ENCODE peak calls at places on chromosomes 3 and 15, in six cellular contexts. One of them, this sample, is unnamed.

GRCh38 chr3:57689367-57690053 is 3.4 kb downstream of the DENND6A start:
- DNase-seq in activated CD4-positive, alpha-beta T cell treated with anti-CD3 and anti-CD28 coated beads, Interleukin-2, amount 50 U/mL, for 48 hours: no peak
- DNase-seq in heart left ventricle: no peak
- DNase-seq in ACHN: no peak
- DNase-seq in NCI-H1436: no peak
- DNase-seq in NCI-H69: no peak
- DNase-seq in this sample: no peak

GRCh38 chr3:130926504-130926903 is 32.6 kb downstream of the ATP2C1 start:
- DNase-seq in activated CD4-positive, alpha-beta T cell treated with anti-CD3 and anti-CD28 coated beads, Interleukin-2, amount 50 U/mL, for 48 hours: no peak
- DNase-seq in heart left ventricle: no peak
- DNase-seq in ACHN: no peak
- DNase-seq in NCI-H1436: no peak
- DNase-seq in NCI-H69: no peak
- DNase-seq in this sample: no peak

GRCh38 chr3:196097373-196098154 is 15.7 kb upstream of the TFRC start:
- DNase-seq in activated CD4-positive, alpha-beta T cell treated with anti-CD3 and anti-CD28 coated beads, Interleukin-2, amount 50 U/mL, for 48 hours: no peak
- DNase-seq in heart left ventricle: no peak
- DNase-seq in ACHN: no peak
- DNase-seq in NCI-H1436: no peak
- DNase-seq in NCI-H69: no peak
- DNase-seq in this sample: no peak

GRCh38 chr15:56786966-56787365 is 53.7 kb upstream of the ZNF280D start:
- DNase-seq in activated CD4-positive, alpha-beta T cell treated with anti-CD3 and anti-CD28 coated beads, Interleukin-2, amount 50 U/mL, for 48 hours: no peak
- DNase-seq in heart left ventricle: no peak
- DNase-seq in ACHN: no peak
- DNase-seq in NCI-H1436: no peak
- DNase-seq in NCI-H69: no peak
- DNase-seq in this sample: no peak

GRCh38 chr3:43346990-43347749 is 60.8 kb downstream of the SNRK start:
- DNase-seq in activated CD4-positive, alpha-beta T cell treated with anti-CD3 and anti-CD28 coated beads, Interleukin-2, amount 50 U/mL, for 48 hours: no peak
- DNase-seq in heart left ventricle: no peak
- DNase-seq in ACHN: no peak
- DNase-seq in NCI-H1436: no peak
- DNase-seq in NCI-H69: no peak
- DNase-seq in this sample: no peak

GRCh38 chr15:101357333-101357732 is 62.3 kb upstream of the SNRPA1 start:
- DNase-seq in activated CD4-positive, alpha-beta T cell treated with anti-CD3 and anti-CD28 coated beads, Interleukin-2, amount 50 U/mL, for 48 hours: no peak
- DNase-seq in heart left ventricle: peak; percentile 86
- DNase-seq in ACHN: no peak
- DNase-seq in NCI-H1436: no peak
- DNase-seq in NCI-H69: no peak
- DNase-seq in this sample: peak; percentile 66

GRCh38 chr3:80470433-80470832 is 702.6 kb upstream of the ROBO1 start:
- DNase-seq in activated CD4-positive, alpha-beta T cell treated with anti-CD3 and anti-CD28 coated beads, Interleukin-2, amount 50 U/mL, for 48 hours: no peak
- DNase-seq in heart left ventricle: no peak
- DNase-seq in ACHN: no peak
- DNase-seq in NCI-H1436: no peak
- DNase-seq in NCI-H69: no peak
- DNase-seq in this sample: no peak

GRCh38 chr15:72825831-72826230 is 42.3 kb upstream of the ADPGK start:
- DNase-seq in activated CD4-positive, alpha-beta T cell treated with anti-CD3 and anti-CD28 coated beads, Interleukin-2, amount 50 U/mL, for 48 hours: no peak
- DNase-seq in heart left ventricle: no peak
- DNase-seq in ACHN: no peak
- DNase-seq in NCI-H1436: no peak
- DNase-seq in NCI-H69: no peak
- DNase-seq in this sample: no peak

GRCh38 chr3:134609821-134610454 is 40.9 kb downstream of the KY start:
- DNase-seq in activated CD4-positive, alpha-beta T cell treated with anti-CD3 and anti-CD28 coated beads, Interleukin-2, amount 50 U/mL, for 48 hours: no peak
- DNase-seq in heart left ventricle: no peak
- DNase-seq in ACHN: no peak
- DNase-seq in NCI-H1436: no peak
- DNase-seq in NCI-H69: no peak
- DNase-seq in this sample: no peak

GRCh38 chr15:68684476-68684875 is 105.7 kb downstream of the CORO2B start:
- DNase-seq in activated CD4-positive, alpha-beta T cell treated with anti-CD3 and anti-CD28 coated beads, Interleukin-2, amount 50 U/mL, for 48 hours: no peak
- DNase-seq in heart left ventricle: no peak
- DNase-seq in ACHN: no peak
- DNase-seq in NCI-H1436: no peak
- DNase-seq in NCI-H69: no peak
- DNase-seq in this sample: no peak

GRCh38 chr15:38438031-38438986 is 15.6 kb upstream of the FAM98B start:
- DNase-seq in activated CD4-positive, alpha-beta T cell treated with anti-CD3 and anti-CD28 coated beads, Interleukin-2, amount 50 U/mL, for 48 hours: no peak
- DNase-seq in heart left ventricle: no peak
- DNase-seq in ACHN: no peak
- DNase-seq in NCI-H1436: no peak
- DNase-seq in NCI-H69: no peak
- DNase-seq in this sample: no peak

GRCh38 chr3:15636028-15636709 is 34.6 kb downstream of the BTD start:
- DNase-seq in activated CD4-positive, alpha-beta T cell treated with anti-CD3 and anti-CD28 coated beads, Interleukin-2, amount 50 U/mL, for 48 hours: peak; percentile 31
- DNase-seq in heart left ventricle: peak; percentile 62
- DNase-seq in ACHN: peak; percentile 96
- DNase-seq in NCI-H1436: no peak
- DNase-seq in NCI-H69: peak; percentile 17
- DNase-seq in this sample: no peak

GRCh38 chr3:27089063-27089462 is 280.1 kb downstream of the NEK10 start:
- DNase-seq in activated CD4-positive, alpha-beta T cell treated with anti-CD3 and anti-CD28 coated beads, Interleukin-2, amount 50 U/mL, for 48 hours: no peak
- DNase-seq in heart left ventricle: no peak
- DNase-seq in ACHN: no peak
- DNase-seq in NCI-H1436: no peak
- DNase-seq in NCI-H69: no peak
- DNase-seq in this sample: no peak

GRCh38 chr3:30518872-30519271 is 87.5 kb upstream of the TGFBR2 start:
- DNase-seq in activated CD4-positive, alpha-beta T cell treated with anti-CD3 and anti-CD28 coated beads, Interleukin-2, amount 50 U/mL, for 48 hours: no peak
- DNase-seq in heart left ventricle: no peak
- DNase-seq in ACHN: no peak
- DNase-seq in NCI-H1436: no peak
- DNase-seq in NCI-H69: no peak
- DNase-seq in this sample: no peak

GRCh38 chr15:25243800-25244097 is 195.1 kb downstream of the UBE3A start:
- DNase-seq in activated CD4-positive, alpha-beta T cell treated with anti-CD3 and anti-CD28 coated beads, Interleukin-2, amount 50 U/mL, for 48 hours: no peak
- DNase-seq in heart left ventricle: peak; percentile 14
- DNase-seq in ACHN: no peak
- DNase-seq in NCI-H1436: no peak
- DNase-seq in NCI-H69: no peak
- DNase-seq in this sample: no peak

GRCh38 chr3:117052356-117052755 is 342.8 kb downstream of the TUSC7 start:
- DNase-seq in activated CD4-positive, alpha-beta T cell treated with anti-CD3 and anti-CD28 coated beads, Interleukin-2, amount 50 U/mL, for 48 hours: no peak
- DNase-seq in heart left ventricle: no peak
- DNase-seq in ACHN: no peak
- DNase-seq in NCI-H1436: no peak
- DNase-seq in NCI-H69: no peak
- DNase-seq in this sample: no peak

GRCh38 chr15:67174864-67175573 is 79.4 kb downstream of the AAGAB start:
- DNase-seq in activated CD4-positive, alpha-beta T cell treated with anti-CD3 and anti-CD28 coated beads, Interleukin-2, amount 50 U/mL, for 48 hours: peak; percentile 48
- DNase-seq in heart left ventricle: no peak
- DNase-seq in ACHN: peak; percentile 41
- DNase-seq in NCI-H1436: no peak
- DNase-seq in NCI-H69: peak; percentile 92
- DNase-seq in this sample: peak; percentile 33

GRCh38 chr3:151875759-151876158 is 2.3 kb downstream of the SUCNR1 start:
- DNase-seq in activated CD4-positive, alpha-beta T cell treated with anti-CD3 and anti-CD28 coated beads, Interleukin-2, amount 50 U/mL, for 48 hours: no peak
- DNase-seq in heart left ventricle: no peak
- DNase-seq in ACHN: peak; percentile 58
- DNase-seq in NCI-H1436: no peak
- DNase-seq in NCI-H69: peak; percentile 13
- DNase-seq in this sample: no peak

GRCh38 chr3:134693804-134694203 is 43.0 kb upstream of the KY start:
- DNase-seq in activated CD4-positive, alpha-beta T cell treated with anti-CD3 and anti-CD28 coated beads, Interleukin-2, amount 50 U/mL, for 48 hours: no peak
- DNase-seq in heart left ventricle: peak; percentile 80
- DNase-seq in ACHN: no peak
- DNase-seq in NCI-H1436: no peak
- DNase-seq in NCI-H69: no peak
- DNase-seq in this sample: no peak

GRCh38 chr3:44983413-44984040 is 7.5 kb downstream of the EXOSC7 start:
- DNase-seq in activated CD4-positive, alpha-beta T cell treated with anti-CD3 and anti-CD28 coated beads, Interleukin-2, amount 50 U/mL, for 48 hours: no peak
- DNase-seq in heart left ventricle: no peak
- DNase-seq in ACHN: no peak
- DNase-seq in NCI-H1436: no peak
- DNase-seq in NCI-H69: no peak
- DNase-seq in this sample: no peak

GRCh38 chr3:14962762-14963161 is 15.4 kb downstream of the NR2C2 start:
- DNase-seq in activated CD4-positive, alpha-beta T cell treated with anti-CD3 and anti-CD28 coated beads, Interleukin-2, amount 50 U/mL, for 48 hours: no peak
- DNase-seq in heart left ventricle: no peak
- DNase-seq in ACHN: no peak
- DNase-seq in NCI-H1436: no peak
- DNase-seq in NCI-H69: no peak
- DNase-seq in this sample: no peak

GRCh38 chr15:66498501-66499386 is 1.2 kb upstream of the SNAPC5 start:
- DNase-seq in activated CD4-positive, alpha-beta T cell treated with anti-CD3 and anti-CD28 coated beads, Interleukin-2, amount 50 U/mL, for 48 hours: no peak
- DNase-seq in heart left ventricle: no peak
- DNase-seq in ACHN: peak; percentile 42
- DNase-seq in NCI-H1436: no peak
- DNase-seq in NCI-H69: peak; percentile 45
- DNase-seq in this sample: no peak

GRCh38 chr3:111917300-111917699 is 58.2 kb downstream of the PHLDB2 start:
- DNase-seq in activated CD4-positive, alpha-beta T cell treated with anti-CD3 and anti-CD28 coated beads, Interleukin-2, amount 50 U/mL, for 48 hours: no peak
- DNase-seq in heart left ventricle: no peak
- DNase-seq in ACHN: peak; percentile 67
- DNase-seq in NCI-H1436: no peak
- DNase-seq in NCI-H69: no peak
- DNase-seq in this sample: no peak

GRCh38 chr3:157360044-157360443 is 76.6 kb upstream of the PTX3 start:
- DNase-seq in activated CD4-positive, alpha-beta T cell treated with anti-CD3 and anti-CD28 coated beads, Interleukin-2, amount 50 U/mL, for 48 hours: no peak
- DNase-seq in heart left ventricle: no peak
- DNase-seq in ACHN: peak; percentile 92
- DNase-seq in NCI-H1436: no peak
- DNase-seq in NCI-H69: no peak
- DNase-seq in this sample: no peak

GRCh38 chr15:65583701-65584100 is 27.2 kb downstream of the INTS14 start:
- DNase-seq in activated CD4-positive, alpha-beta T cell treated with anti-CD3 and anti-CD28 coated beads, Interleukin-2, amount 50 U/mL, for 48 hours: peak; percentile 14
- DNase-seq in heart left ventricle: no peak
- DNase-seq in ACHN: peak; percentile 29
- DNase-seq in NCI-H1436: no peak
- DNase-seq in NCI-H69: peak; percentile 8
- DNase-seq in this sample: no peak

This sample was measured in mucosa of gallbladder.